ENCODE peak calls at places on chromosomes 12 and 14, in four cellular contexts. H is tibial artery, A is left ventricle myocardium inferior, D is mesendoderm. O is an unnamed sample. For H3K4me1, the result is how much of the 10 kb centered on the place peaks cover.

GRCh38 chr12:56723889-56724659 is 1.0 kb downstream of the NACA start:
- DNase-seq in H (peak), A (peak), D (peak), O (peak)

GRCh38 chr14:95664046-95664445 is 22.2 kb upstream of the TCL1B start:
- DNase-seq in H (no peak), A (no peak), D (no peak), O (no peak)

GRCh38 chr14:99655521-99655920 is 10.6 kb downstream of the HHIPL1 start:
- DNase-seq in H (no peak), A (no peak), D (no peak), O (no peak)

GRCh38 chr14:38958589-38958988 is 144.4 kb downstream of the SEC23A start:
- DNase-seq in H (no peak), A (no peak), D (no peak), O (no peak)

GRCh38 chr14:55671641-55672040 is 91.6 kb downstream of the KTN1 start:
- DNase-seq in H (no peak), A (no peak), D (no peak), O (no peak)

GRCh38 chr12:14696265-14696741 is at the start of gene GUCY2C:
- DNase-seq in H (no peak), A (no peak), D (no peak), O (no peak)

GRCh38 chr12:16618256-16618655 is 12.3 kb upstream of the LMO3 start:
- DNase-seq in H (no peak), A (no peak), D (no peak), O (no peak)

GRCh38 chr12:128871516-128871892 is 18.2 kb downstream of the GLT1D1 start:
- DNase-seq in H (no peak), A (no peak), D (no peak), O (no peak)

GRCh38 chr14:37623552-37623951 is 28.1 kb downstream of the TTC6 start:
- DNase-seq in H (no peak), A (no peak), D (no peak), O (no peak)

GRCh38 chr14:100504372-100505078 is 82.7 kb downstream of the BEGAIN start:
- DNase-seq in H (no peak), A (no peak), D (peak), O (no peak)

GRCh38 chr14:72786377-72787350 is 107.2 kb downstream of the DPF3 start:
- DNase-seq in H (no peak), A (no peak), D (no peak), O (peak)

GRCh38 chr12:11836282-11836963 is 186.9 kb downstream of the ETV6 start:
- DNase-seq in H (no peak), A (no peak), D (no peak), O (no peak)

GRCh38 chr14:68141531-68142088 is 322.0 kb downstream of the RAD51B start:
- DNase-seq in H (no peak), A (no peak), D (peak), O (no peak)

GRCh38 chr14:50037837-50038236 is 78.5 kb downstream of the VCPKMT start:
- DNase-seq in H (no peak), A (no peak), D (no peak), O (no peak)

GRCh38 chr12:115984607-115985006 is 292.9 kb downstream of the MED13L start:
- DNase-seq in H (no peak), A (no peak), D (no peak), O (no peak)

GRCh38 chr14:95547626-95548327 is 12.9 kb downstream of the GLRX5 start:
- DNase-seq in H (no peak), A (no peak), D (peak), O (no peak)

GRCh38 chr14:29654910-29655590 is 272.6 kb downstream of the PRKD1 start:
- DNase-seq in H (no peak), A (no peak), D (no peak), O (no peak)

GRCh38 chr14:96225745-96226151 is 21.1 kb downstream of the BDKRB2 start:
- DNase-seq in H (no peak), A (peak), D (peak), O (no peak)

GRCh38 chr14:85319101-85319500 is 210.8 kb upstream of the FLRT2 start:
- DNase-seq in H (no peak), A (no peak), D (no peak), O (no peak)

GRCh38 chr12:115194448-115194847 is 510.5 kb upstream of the TBX3 start:
- DNase-seq in H (no peak), A (no peak), D (peak), O (no peak)

GRCh38 chr12:93378373-93379310 is 917 bp downstream of the NUDT4 start:
- DNase-seq in H (peak), A (peak), D (peak), O (peak)

GRCh38 chr12:90235642-90236041 is 527.0 kb upstream of the ATP2B1 start:
- DNase-seq in H (no peak), A (no peak), D (no peak), O (no peak)

GRCh38 chr14:96203635-96204034 is 1.0 kb upstream of the BDKRB2 start:
- DNase-seq in H (no peak), A (no peak), D (no peak), O (no peak)

GRCh38 chr14:54564071-54564798 is 2.7 kb upstream of the SAMD4A start:
- DNase-seq in H (no peak), A (no peak), D (peak), O (no peak)

GRCh38 chr14:66509874-66510273 is 1.9 kb downstream of the GPHN start:
- DNase-seq in H (no peak), A (no peak), D (no peak), O (no peak)

GRCh38 chr12:60173213-60174170 is 577.7 kb downstream of the SLC16A7 start:
- DNase-seq in H (no peak), A (no peak), D (no peak), O (no peak)

DNA sequence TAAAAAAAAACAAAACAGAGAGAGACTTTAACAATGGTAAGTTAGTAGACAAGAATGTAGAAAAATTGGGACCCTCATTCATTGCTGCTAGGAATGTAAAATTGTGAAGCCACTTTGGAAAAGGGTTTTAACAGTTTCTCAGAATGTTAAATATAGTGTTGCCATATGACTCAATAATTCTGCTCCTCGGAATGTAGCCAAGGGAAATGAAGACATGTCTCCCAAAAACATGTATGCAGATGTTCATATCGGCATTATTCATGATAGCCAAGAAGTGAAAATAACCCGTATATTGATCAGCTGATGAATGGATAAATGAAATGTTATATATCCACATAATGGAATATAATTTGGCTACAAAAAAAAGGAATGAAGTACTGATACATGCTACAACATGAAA is 132.3 kb downstream of the DAAM1 start:
- DNase-seq in H (no peak), A (no peak), D (no peak), O (no peak)
- H3K27ac ChIP-seq in H (peak), A (peak), D (no peak), O (peak)

GRCh38 chr12:31582155-31582554 is 8.8 kb downstream of the DENND5B start:
- DNase-seq in H (no peak), A (no peak), D (no peak), O (no peak)
- H3K4me1 ChIP-seq in H (under half), A (half or more), D (under half), O (under half)

DNA sequence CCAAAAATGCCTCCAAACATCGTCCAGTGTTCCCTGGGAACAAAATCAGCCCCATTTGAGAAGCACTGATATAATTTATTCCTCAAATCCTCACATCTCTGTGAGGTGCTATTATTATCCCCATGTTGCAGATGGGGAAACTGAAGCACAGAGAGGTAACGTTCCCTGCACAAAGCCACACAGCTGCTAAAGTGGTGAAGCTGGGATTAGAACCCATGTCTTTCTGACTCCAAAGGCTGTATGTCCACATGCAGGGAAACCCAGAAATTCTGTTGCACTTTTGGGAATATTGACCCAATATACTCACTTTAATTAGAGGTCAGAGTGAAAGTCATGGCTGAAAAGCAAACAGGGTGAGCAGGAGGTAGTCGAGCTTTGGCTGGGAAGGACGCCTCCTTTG is 19.1 kb upstream of the WSCD2 start:
- DNase-seq in H (no peak), A (no peak), D (no peak), O (no peak)
- H3K27ac ChIP-seq in H (no peak), A (no peak), D (no peak), O (peak)

DNA sequence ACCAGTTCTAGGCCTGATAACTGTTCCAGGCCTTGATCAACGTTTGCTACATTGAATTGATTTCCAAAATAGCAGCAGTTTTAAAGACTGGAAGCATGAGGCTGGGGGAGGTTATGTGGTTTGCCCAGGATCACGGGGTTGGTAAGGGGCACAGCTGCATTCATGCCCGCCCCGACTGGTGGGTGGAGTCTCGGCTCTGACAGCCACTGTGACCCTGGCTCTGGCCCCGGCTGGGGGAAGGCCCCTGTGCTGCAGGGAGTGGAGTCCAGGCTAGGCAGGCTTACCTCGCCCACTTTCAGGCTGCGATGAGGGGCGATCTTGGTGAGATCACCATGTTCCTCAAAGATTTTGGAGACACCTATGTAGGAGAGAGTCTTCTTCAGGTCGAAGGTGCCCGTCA is 13.3 kb upstream of the SERPINA9 start:
- DNase-seq in H (no peak), A (no peak), D (no peak), O (no peak)
- H3K4me1 ChIP-seq in H (under half), A (under half), D (under half), O (under half)

DNA sequence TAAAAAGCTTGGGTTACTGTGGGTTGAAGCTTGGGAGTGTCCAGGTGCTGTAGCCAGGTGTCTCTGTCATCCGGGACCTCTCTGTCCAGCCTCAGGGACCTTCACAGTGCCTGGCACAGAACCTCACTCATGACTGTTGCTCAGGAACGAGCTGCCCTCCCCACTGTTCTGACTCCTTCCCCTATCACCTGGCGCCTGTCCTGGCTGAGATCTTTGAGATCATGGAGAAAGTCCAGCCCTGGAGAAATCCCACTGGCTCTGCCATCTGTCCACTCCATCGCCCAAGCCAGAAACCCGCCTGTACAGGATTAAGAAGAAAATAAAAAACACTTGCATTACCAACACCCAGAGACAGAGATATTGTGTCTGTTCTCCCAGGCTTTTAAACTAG is 53.5 kb downstream of the DGLUCY start:
- DNase-seq in H (no peak), A (no peak), D (no peak), O (no peak)
- H3K27ac ChIP-seq in H (no peak), A (peak), D (no peak), O (peak)

GRCh38 chr14:104794099-104794498 is 1.4 kb downstream of the AKT1 start:
- DNase-seq in H (no peak), A (no peak), D (peak), O (no peak)
- H3K4me1 ChIP-seq in H (under half), A (half or more), D (under half), O (under half)

GRCh38 chr12:131912526-131913274 is 16.4 kb upstream of the PUS1 start:
- DNase-seq in H (peak), A (peak), D (peak), O (no peak)

GRCh38 chr12:131913666-131914065 is 15.4 kb upstream of the PUS1 start:
- DNase-seq in H (no peak), A (no peak), D (no peak), O (no peak)

GRCh38 chr12:131915000-131915689 is 13.9 kb upstream of the PUS1 start:
- DNase-seq in H (no peak), A (no peak), D (no peak), O (no peak)

GRCh38 chr12:131915774-131916173 is 13.3 kb upstream of the PUS1 start:
- DNase-seq in H (no peak), A (no peak), D (no peak), O (no peak)

GRCh38 chr12:131914179-131914702 is 14.8 kb upstream of the PUS1 start:
- DNase-seq in H (no peak), A (no peak), D (no peak), O (no peak)
- H3K27ac ChIP-seq in H (no peak), A (no peak), D (no peak), O (no peak)

GRCh38 chr14:101845896-101846295 is 84.4 kb downstream of the PPP2R5C start:
- DNase-seq in H (no peak), A (no peak), D (no peak), O (no peak)
- H3K4me1 ChIP-seq in H (under half), A (half or more), D (under half), O (under half)